ENCODE peak calls at places on chromosomes 3 and 15, in four cellular contexts. X is GM12878, B is stomach, U is sigmoid colon. T is an unnamed sample.
A peak's percentile ranks its signal among the peaks of the same experiment; 100 is the strongest.

GRCh38 chr3:129576514-129577345 is 29.7 kb downstream of the PLXND1 start:
- DNase-seq in B (peak; percentile 76), U (peak; percentile 84), X (peak; percentile 35), T (no peak)

GRCh38 chr15:95840004-95840403 is 490.5 kb upstream of the NR2F2 start:
- DNase-seq in U (peak; percentile 81), X (no peak), B (no peak), T (no peak)

GRCh38 chr3:130658666-130659065 is 88.0 kb downstream of the PIK3R4 start:
- DNase-seq in U (no peak), B (no peak), X (no peak), T (no peak)

GRCh38 chr15:24054547-24055245 is 367.6 kb upstream of the NDN start:
- DNase-seq in U (no peak), B (peak; percentile 26), X (no peak), T (no peak)

GRCh38 chr15:55007561-55007960 is 189.2 kb downstream of the RSL24D1 start:
- DNase-seq in U (peak; percentile 61), B (no peak), X (no peak), T (no peak)

GRCh38 chr3:107416886-107417285 is 39.6 kb downstream of the CCDC54 start:
- DNase-seq in B (no peak), X (no peak), U (no peak), T (no peak)

GRCh38 chr3:162236949-162237348 is 740.3 kb downstream of the OTOL1 start:
- DNase-seq in B (no peak), X (no peak), U (no peak), T (no peak)

GRCh38 chr3:124878561-124879394 is 8.4 kb downstream of the ITGB5 start:
- DNase-seq in U (peak; percentile 75), X (no peak), B (no peak), T (peak; percentile 94)

GRCh38 chr3:124650798-124651197 is 79.5 kb upstream of the UMPS start:
- DNase-seq in X (peak; percentile 65), B (no peak), U (no peak), T (no peak)

GRCh38 chr3:179304605-179305004 is 18.2 kb upstream of the ZNF639 start:
- DNase-seq in B (no peak), X (no peak), U (no peak), T (no peak)

GRCh38 chr15:63505842-63506222 is 1.4 kb downstream of the USP3 start:
- DNase-seq in B (no peak), X (no peak), U (no peak), T (no peak)

GRCh38 chr3:14144423-14145075 is 19.7 kb downstream of the TMEM43 start:
- DNase-seq in B (peak; percentile 67), U (peak; percentile 92), X (peak; percentile 52), T (no peak)
- TF ChIP-seq EP300 in B (no peak), U (peak; percentile 83), X (peak; percentile 94), T (no peak)

DNA sequence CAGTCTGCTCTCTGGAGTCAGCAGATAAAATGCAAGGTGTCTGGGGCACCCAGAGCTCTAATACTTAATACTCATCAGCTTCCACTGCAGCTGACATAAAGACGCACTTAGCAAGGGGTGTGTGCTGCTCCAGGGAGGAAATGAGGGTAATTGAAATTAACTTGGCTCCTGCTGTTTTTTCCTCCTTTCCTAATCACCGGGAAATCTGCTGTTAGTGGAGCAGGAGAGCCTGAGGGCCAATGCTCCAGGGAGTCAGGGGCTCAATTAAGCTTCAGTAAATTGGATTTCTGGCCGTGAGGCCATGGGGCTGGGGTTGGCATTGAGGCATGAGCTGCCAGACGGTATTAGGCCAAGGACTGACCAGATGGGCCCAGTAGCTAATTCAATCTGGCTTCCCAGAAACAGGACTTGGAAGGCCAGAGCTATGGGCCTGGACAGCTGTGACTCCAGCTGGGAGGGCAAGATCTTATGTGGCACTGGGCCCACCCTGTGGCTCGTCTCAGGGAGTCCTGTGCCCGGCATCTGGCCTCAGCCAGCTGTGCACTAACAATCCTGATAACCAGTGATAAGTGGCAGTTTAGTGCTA is 30.7 kb upstream of the CHRNB4 start:
- DNase-seq in X (no peak), U (no peak), B (no peak), T (no peak)
- TF ChIP-seq POLR2AphosphoS5 in X (no peak), U (no peak), B (no peak), T (no peak)

GRCh38 chr3:173618148-173618547 is 220.6 kb downstream of the NLGN1 start:
- DNase-seq in B (no peak), U (no peak), X (no peak), T (no peak)

GRCh38 chr3:173622156-173622555 is 224.6 kb downstream of the NLGN1 start:
- DNase-seq in X (no peak), U (no peak), B (no peak), T (no peak)

GRCh38 chr3:173614528-173614927 is 217.0 kb downstream of the NLGN1 start:
- DNase-seq in U (no peak), X (no peak), B (no peak), T (no peak)

GRCh38 chr3:173618703-173619102 is 221.2 kb downstream of the NLGN1 start:
- DNase-seq in B (no peak), X (no peak), U (no peak), T (no peak)

DNA sequence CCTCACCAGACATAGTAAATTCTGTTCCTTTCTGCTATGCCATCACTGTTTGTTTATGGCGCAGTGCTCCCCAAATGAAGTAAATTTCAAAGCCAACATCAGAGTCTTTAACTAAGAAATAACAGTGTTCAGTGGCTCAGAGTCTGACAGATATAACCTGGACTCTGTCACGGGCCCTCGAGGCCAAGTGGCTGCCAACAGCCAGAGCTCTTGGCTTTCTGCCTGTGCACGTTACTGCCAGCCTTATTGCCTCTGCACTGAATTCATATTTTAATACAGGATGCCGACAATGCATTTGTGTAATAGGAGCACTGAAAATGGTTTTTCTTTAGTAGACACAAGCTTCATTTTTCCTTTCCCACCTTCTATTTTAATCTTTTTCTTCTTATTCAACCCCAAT is 219.9 kb downstream of the NLGN1 start:
- DNase-seq in B (peak; percentile 36), X (no peak), U (peak; percentile 88), T (no peak)
- TF ChIP-seq EP300 in B (no peak), X (no peak), U (peak; percentile 64), T (no peak)

GRCh38 chr3:27479816-27480543 is 4.2 kb downstream of the SLC4A7 start:
- DNase-seq in X (no peak), U (no peak), B (no peak), T (peak; percentile 26)

GRCh38 chr3:27486328-27486727 is 2.1 kb upstream of the SLC4A7 start:
- DNase-seq in U (no peak), B (no peak), X (no peak), T (no peak)

GRCh38 chr3:27484002-27484844 is at the start of gene SLC4A7:
- DNase-seq in B (peak; percentile 99), U (peak; percentile 99), X (peak; percentile 71), T (peak; percentile 99)

GRCh38 chr3:27485853-27486252 is 1.7 kb upstream of the SLC4A7 start:
- DNase-seq in X (no peak), B (no peak), U (no peak), T (no peak)

DNA sequence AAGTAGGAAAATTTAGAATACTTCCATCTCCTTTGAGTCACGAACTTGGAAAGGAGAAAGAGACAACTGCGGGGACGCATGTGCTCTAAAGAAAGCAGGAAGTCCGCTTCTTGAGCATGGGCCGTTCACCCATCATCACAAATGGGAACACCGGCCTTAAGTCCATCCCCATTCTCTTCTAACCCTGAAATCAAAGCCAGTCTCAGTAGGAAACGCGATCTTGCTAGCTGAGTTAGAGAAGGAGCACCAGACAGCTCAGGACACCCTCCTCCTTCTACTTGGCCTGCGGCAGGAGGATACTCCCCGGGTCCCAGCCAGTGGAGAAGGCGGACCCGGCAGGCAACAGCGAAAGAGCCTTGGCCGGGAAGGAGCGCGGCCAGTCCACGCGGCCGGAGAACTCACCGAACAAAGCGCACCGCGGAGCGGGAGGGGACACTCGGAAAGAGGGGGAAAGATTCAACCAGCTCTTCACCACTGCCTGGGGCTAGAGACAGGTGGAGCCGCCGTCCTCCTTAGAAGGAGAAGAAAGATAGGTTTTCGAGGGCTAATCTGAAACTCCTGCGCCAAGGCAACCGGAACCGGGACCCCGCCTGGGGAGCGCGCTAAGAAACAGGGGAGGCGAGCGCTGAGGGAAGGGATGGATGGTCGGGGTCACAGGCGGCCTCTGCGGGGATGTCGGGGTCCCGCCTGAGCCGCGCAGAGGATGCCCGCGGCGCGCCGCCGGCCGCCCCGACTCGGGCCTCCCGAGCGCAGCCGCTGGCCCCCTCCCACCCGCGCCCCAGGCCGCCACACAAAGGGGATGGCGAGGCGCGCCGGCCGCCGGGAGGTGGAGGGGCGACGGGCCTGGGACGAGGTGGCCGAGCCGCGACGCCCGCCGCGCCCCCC is 825 bp downstream of the SLC4A7 start:
- DNase-seq in X (peak; percentile 32), B (peak; percentile 42), U (peak; percentile 85), T (peak; percentile 94)
- TF ChIP-seq POLR2AphosphoS5 in X (no peak), B (peak; percentile 28), U (peak; percentile 75), T (peak; percentile 76)

DNA sequence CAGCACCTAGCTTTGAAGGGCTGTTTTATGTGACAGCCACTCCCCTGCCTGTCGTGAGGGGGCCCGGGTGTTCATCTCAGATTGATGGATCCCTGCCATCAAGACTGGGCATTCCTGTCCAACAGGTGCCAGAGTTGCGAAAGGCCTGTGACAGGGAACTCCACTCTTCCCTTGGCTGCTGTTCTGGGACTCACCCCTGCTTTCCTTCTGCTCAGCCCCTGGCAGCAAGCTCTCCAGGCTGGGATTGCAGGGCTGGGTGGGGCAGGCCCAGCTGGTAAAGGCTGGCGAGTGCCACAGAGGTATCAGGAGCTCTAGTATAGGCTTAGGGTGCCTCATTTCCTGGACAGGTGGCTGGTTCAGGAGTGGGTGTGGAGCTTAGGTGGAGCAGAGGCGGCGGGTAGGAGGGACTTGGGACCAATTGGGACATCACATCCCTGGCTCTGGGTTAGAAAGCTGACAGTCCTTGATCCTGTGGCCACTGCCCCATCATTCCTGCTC is at the start of gene PLA2G4B:
- DNase-seq in X (no peak), B (peak; percentile 87), U (no peak), T (no peak)
- TF ChIP-seq EP300 in X (no peak), B (no peak), U (no peak), T (no peak)

GRCh38 chr15:90873998-90874605 is 5.7 kb downstream of the FURIN start:
- DNase-seq in U (no peak), X (no peak), B (peak; percentile 76), T (no peak)

GRCh38 chr15:90871716-90872480 is 3.5 kb downstream of the FURIN start:
- DNase-seq in B (no peak), U (no peak), X (no peak), T (no peak)

GRCh38 chr15:90873488-90873997 is 5.2 kb downstream of the FURIN start:
- DNase-seq in U (no peak), B (no peak), X (no peak), T (no peak)

GRCh38 chr15:90871097-90871715 is 2.8 kb downstream of the FURIN start:
- DNase-seq in U (no peak), B (no peak), X (no peak), T (no peak)

DNA sequence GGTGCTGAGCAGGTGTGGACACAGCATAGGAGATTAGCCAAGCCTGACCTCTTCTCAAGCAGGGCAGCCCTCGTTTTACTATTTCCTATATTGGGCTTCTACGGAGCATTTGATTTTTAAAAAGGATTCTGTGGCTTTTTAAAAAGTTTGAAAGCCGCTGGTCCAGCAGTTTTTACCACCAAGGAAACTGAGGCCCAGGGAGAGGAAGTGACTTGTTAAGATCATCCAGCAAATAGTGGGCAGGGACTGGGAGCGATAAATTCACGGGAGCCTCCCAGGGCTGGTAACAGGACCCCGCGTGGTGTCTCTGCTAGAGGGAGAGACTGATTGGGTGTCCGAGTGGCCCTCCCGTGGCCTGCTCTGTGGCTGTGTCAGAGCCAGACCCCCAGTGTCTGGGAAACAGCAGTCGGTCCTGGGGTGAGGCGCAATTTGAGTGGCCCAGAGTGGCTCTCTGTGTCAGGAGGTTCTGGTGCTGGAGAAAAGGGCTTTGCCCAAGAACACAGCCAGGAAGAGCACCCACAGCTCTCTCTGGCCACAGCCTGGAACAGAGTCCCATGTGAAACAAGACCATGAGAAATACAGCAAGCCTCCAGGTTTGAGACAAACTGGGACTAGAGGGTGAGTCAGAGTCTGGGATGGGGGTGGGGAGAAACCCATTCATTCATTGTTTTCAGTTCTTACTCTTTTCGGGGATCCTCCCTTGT is 4.2 kb downstream of the FURIN start:
- DNase-seq in U (no peak), X (no peak), B (no peak), T (no peak)
- TF ChIP-seq POLR2AphosphoS5 in U (peak; percentile 18), X (peak; percentile 74), B (peak; percentile 9), T (no peak)

T was measured in esophagus muscularis mucosa.